ENCODE peak calls at places on chromosomes 16 and 17, in four cellular contexts. P is breast epithelium, X is lung, I is PC-9. N is an unnamed sample.

GRCh38 chr16:66481943-66482390 is 54.9 kb downstream of the BEAN1 start:
- DNase-seq in X (no peak), P (no peak), I (no peak), N (no peak)

GRCh38 chr16:58651965-58652348 is 22.3 kb upstream of the CNOT1 start:
- DNase-seq in I (no peak), P (no peak), X (no peak), N (no peak)

GRCh38 chr17:40540448-40540847 is 24.8 kb downstream of the CCR7 start:
- DNase-seq in X (no peak), I (no peak), P (peak), N (no peak)

GRCh38 chr17:35540589-35541404 is 3.3 kb upstream of the SLFN12L start:
- DNase-seq in X (peak), I (peak), P (no peak), N (no peak)

GRCh38 chr16:73043828-73044493 is 4.0 kb downstream of the ZFHX3 start:
- DNase-seq in I (no peak), P (no peak), X (no peak), N (no peak)

GRCh38 chr17:51000835-51001638 is 119.6 kb downstream of the SPAG9 start:
- DNase-seq in X (no peak), P (no peak), I (peak), N (no peak)

GRCh38 chr17:51913491-51913890 is 245.0 kb downstream of the CA10 start:
- DNase-seq in I (no peak), X (no peak), P (no peak), N (no peak)

GRCh38 chr16:68995011-68995504 is 110.4 kb upstream of the HAS3 start:
- DNase-seq in I (peak), P (peak), X (no peak), N (peak)

GRCh38 chr17:7848131-7848579 is 6.7 kb upstream of the TMEM88 start:
- DNase-seq in I (no peak), X (no peak), P (no peak), N (peak)

GRCh38 chr16:47158991-47159390 is 15.2 kb upstream of the NETO2 start:
- DNase-seq in I (no peak), X (no peak), P (no peak), N (no peak)

GRCh38 chr16:54511181-54511731 is 224.7 kb upstream of the IRX3 start:
- DNase-seq in I (no peak), X (no peak), P (no peak), N (no peak)

GRCh38 chr16:1610841-1611653 is 825 bp downstream of the IFT140 start:
- DNase-seq in P (peak), X (no peak), I (no peak), N (no peak)

GRCh38 chr17:79923974-79924638 is 84.9 kb upstream of the CBX4 start:
- DNase-seq in I (peak), X (no peak), P (no peak), N (peak)

GRCh38 chr16:82880361-82880760 is 253.6 kb downstream of the CDH13 start:
- DNase-seq in I (no peak), X (no peak), P (no peak), N (no peak)

DNA sequence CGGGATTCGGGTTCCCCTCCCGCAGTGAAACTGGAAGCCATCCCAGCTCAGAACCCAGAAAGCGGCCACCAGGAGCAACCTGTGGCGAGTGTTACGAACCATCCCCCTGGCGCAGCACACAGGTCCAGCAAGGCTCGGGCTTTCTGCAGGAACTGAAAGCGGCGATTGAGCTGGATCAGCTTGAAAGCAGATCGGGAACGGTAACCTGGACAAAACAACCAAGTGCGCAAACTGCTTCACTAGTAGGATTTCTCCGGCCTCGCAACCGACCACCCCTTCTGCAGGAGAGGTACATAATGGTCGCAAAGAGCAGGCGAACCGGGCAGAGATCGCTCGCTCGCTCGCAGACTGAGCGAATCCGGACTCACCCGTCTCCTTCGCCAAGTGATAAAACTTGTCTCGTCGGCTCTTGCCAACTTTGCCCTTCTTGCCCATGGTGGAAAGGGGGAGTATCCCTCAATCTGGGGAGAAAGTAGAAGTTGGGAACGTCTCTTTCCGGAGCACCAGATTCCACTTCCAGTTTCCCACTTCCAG is 696 bp upstream of the PSMC5 start:
- DNase-seq in I (peak), P (no peak), X (no peak), N (no peak)
- TF ChIP-seq CTCF in I (no peak), P (no peak), X (no peak), N (no peak)

GRCh38 chr16:70725912-70726828 is 40.3 kb upstream of the MTSS2 start:
- DNase-seq in P (no peak), X (peak), I (no peak), N (no peak)
- H3K27ac ChIP-seq in P (peak), X (peak), I (no peak), N (peak)

DNA sequence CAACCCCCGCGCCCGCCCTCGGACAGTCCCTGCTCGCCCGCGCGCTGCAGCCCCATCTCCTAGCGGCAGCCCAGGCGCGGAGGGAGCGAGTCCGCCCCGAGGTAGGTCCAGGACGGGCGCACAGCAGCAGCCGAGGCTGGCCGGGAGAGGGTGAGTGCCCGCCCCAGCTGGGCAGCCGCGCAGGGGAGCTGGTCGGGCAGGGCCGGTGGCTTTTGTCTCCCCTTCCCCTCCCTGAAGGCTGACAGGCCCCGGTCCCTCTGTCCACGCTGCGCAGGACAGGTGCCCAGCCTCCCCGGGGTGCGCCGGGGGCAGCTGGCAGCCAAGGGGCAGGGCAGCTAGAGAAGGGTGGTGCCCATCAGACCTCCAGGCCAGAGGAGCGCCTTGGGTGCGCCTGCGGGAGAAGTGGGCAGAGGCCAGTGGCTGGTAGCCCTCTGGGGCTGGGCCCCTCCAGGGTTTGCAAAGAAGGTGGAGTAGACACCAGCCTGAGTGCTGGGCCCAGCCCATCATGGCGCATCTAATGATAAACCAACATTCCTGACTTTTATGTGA is 278 bp downstream of the ITGB4 start:
- DNase-seq in I (no peak), P (no peak), X (no peak), N (peak)
- TF ChIP-seq CTCF in I (no peak), P (peak), X (no peak), N (no peak)

GRCh38 chr16:86343111-86343642 is 167.2 kb upstream of the FOXF1 start:
- DNase-seq in I (no peak), X (no peak), P (no peak), N (peak)
- H3K27ac ChIP-seq in I (no peak), X (peak), P (no peak), N (peak)

DNA sequence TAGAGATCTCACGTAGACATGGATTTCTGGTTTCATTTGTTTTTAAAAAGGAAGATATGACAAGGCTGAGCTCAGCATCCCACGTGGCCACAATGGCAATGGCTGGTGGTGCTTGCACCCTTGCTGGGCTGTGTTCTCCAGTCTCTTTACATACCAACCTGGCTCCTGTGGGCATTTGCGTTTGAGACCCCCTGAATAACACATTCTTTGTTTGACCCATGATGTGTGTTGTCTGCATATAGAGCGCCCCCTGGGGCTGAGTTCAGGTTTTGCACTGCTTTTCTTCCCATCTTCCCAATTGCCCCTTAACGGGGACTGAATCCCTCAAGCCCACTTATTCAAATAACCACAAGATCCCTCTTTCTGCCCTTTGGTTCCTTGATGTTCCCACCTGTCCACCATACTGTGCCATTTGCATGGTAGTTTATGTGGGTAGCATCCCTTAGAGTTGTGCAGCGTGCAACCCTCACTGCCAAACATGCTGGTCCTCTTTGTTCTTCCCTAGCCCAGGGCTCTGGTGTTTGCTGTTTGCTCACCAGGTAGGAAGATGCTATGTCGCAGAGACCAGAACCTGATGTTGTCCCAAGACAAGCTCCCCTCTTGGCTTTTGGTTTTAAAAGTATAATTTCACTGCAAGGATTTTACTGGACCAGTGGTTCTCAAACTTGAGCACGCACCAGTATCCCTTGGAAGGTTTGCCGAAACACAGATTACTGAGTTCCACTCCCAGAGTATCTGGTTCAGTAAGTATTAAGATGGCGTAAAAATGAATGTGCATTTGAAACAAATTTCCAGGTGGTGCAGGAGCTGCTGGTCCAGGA is 38.5 kb upstream of the NKD1 start:
- DNase-seq in I (peak), X (no peak), P (no peak), N (peak)
- TF ChIP-seq CTCF in I (peak), X (no peak), P (no peak), N (peak)

GRCh38 chr17:44464037-44464436 is 39.2 kb downstream of the GPATCH8 start:
- DNase-seq in X (no peak), P (no peak), I (no peak), N (no peak)
- H3K27ac ChIP-seq in X (no peak), P (no peak), I (peak), N (no peak)

GRCh38 chr16:30748634-30749445 is 615 bp downstream of the PHKG2 start:
- DNase-seq in X (no peak), I (peak), P (no peak), N (peak)

GRCh38 chr16:30745082-30745481 is 3.1 kb upstream of the PHKG2 start:
- DNase-seq in P (no peak), I (no peak), X (no peak), N (no peak)

GRCh38 chr16:30747331-30747730 is 894 bp upstream of the PHKG2 start:
- DNase-seq in P (no peak), I (no peak), X (no peak), N (no peak)

GRCh38 chr16:30746638-30747160 is 1.5 kb upstream of the PHKG2 start:
- DNase-seq in X (no peak), I (no peak), P (no peak), N (no peak)

DNA sequence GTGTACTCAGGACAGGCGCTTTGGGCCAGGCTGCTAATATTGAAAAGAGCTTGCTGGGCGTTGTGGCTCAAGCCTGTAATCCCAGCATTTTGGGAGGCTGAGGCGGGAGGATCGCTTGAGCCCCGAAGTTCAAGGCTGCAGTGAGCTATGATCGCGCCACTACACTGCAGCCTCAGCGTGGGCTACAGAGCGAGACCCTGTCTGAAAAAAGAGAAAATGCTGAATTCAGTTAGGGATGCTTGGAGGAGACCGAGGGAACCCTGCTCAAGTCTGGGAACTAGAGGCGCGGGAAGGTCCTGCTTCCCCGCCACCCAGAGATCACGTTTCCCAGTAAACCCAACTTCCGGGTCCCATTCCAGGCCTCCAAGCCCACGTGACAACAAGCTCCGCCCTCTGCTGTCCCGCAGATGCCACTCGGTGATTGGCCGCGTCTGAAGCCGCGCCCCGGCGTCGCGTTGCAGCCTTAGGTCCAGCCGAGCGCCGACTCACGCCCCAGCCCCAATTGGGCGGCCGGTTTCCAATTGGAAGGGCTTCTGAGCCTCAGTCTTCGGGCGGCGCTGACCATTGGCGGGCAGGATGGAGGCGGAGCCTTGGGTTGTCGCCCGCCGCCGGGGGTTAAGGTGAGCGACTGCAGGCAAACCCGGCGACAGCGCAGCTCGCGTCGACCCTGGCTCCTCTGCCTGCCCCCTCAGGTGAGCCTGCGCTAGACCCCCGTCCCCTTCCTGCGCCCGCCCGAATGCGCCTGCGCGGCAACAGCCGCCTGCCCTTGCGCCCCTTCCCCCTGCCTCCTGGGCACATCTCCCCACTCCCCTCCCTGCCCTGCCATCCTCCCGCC is at the start of gene PHKG2:
- DNase-seq in P (peak), X (peak), I (peak), N (peak)
- TF ChIP-seq CTCF in P (no peak), X (no peak), I (no peak), N (peak)

DNA sequence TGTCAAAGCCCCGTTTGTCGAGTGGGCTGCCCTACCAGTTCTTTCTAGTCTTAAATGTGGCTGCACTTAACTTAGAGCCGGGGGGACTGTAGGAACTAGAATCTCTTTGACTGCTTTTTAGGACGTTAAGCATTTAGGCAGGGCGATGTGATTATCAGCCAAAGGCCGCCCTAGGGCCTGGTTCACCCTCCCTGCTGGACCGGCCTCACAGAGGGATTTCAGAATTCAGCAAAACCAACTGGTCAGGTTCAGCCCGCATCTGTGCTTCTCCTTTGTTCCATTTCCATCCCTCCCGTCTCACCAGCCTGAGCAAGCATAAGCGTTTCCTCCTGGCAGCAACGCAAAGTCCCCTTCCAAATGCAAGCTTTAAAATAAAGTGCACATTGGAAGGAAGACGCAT is 16.4 kb upstream of the NAT9 start:
- DNase-seq in X (no peak), I (no peak), P (no peak), N (no peak)
- H3K27ac ChIP-seq in X (no peak), I (no peak), P (no peak), N (no peak)

GRCh38 chr17:27748360-27748825 is 51.9 kb downstream of the NOS2 start:
- DNase-seq in P (no peak), X (no peak), I (no peak), N (no peak)

GRCh38 chr17:27746881-27747280 is 53.4 kb downstream of the NOS2 start:
- DNase-seq in I (no peak), X (no peak), P (no peak), N (no peak)

GRCh38 chr17:27751166-27751565 is 49.2 kb downstream of the NOS2 start:
- DNase-seq in I (no peak), P (no peak), X (no peak), N (no peak)

GRCh38 chr17:27751622-27752490 is 48.5 kb downstream of the NOS2 start:
- DNase-seq in X (no peak), I (no peak), P (no peak), N (no peak)

DNA sequence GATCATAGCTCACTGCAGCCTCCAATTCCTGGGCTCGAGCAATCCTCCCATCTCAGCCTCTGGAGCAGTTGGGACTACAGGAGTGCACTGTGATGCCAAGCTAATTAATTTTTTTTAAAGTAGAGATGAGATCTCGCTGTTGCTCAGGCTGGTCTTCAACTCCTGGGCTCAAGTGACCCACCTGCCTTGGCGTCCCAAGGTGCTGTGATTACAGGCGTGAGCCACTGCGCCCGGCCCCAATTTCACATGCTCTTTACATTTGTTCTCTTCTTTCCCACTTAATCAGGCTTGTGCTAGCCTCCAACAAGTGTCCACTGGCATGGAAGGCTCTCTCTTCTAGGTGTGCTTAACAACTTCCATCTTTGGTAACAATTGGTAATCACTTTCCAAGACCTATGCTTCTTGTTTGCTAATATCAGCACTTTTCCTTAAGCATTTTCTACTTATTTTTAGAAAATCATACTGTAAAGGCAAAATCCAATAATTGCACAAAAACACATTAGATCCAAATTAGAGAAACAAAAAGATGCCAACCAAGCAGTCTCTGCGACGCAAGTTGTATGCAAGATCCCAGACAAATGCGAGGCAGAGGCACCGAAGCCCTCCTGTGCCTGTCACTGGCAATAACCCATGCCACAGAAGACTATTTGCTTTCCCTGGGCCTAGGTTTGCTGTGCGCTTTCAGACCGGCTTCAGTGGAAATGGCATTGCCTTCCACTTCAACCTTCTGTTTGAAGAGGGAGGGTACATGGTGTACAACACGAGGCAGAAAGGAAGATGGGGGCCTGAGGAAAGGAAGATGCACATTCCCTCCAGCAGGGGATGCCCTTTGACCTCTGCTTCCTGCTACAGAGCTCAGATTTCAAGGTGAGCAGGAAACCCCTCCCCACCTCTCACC is 52.6 kb downstream of the NOS2 start:
- DNase-seq in I (no peak), X (no peak), P (no peak), N (no peak)
- TF ChIP-seq CTCF in I (peak), X (no peak), P (no peak), N (no peak)

N was measured in body of pancreas.